ENCODE peak calls at places on chromosome 10, in eight cellular contexts. F is choroid plexus epithelial cell, S is Caco-2, K is neural progenitor cell, L is heart right ventricle, V is IMR-90, T is HepG2, Q is GM20000. X is an unnamed sample.

GRCh38 chr10:70477661-70478162 is 855 bp upstream of the PALD1 start:
- DNase-seq in F (peak; percentile 14), S (peak; percentile 66), K (peak; percentile 20), L (peak; percentile 30), V (peak; percentile 18), T (peak; percentile 13), Q (peak; percentile 67), X (no peak)

GRCh38 chr10:11379771-11380170 is 231.7 kb downstream of the USP6NL start:
- DNase-seq in F (no peak), S (no peak), K (no peak), L (no peak), V (no peak), T (no peak), Q (no peak), X (no peak)

GRCh38 chr10:86100581-86101061 is 266.0 kb downstream of the GRID1 start:
- DNase-seq in F (peak; percentile 2), S (no peak), K (peak; percentile 69), L (no peak), V (peak; percentile 4), T (peak; percentile 23), Q (peak; percentile 36), X (no peak)

GRCh38 chr10:88491314-88491713 is 91.8 kb downstream of the RNLS start:
- DNase-seq in F (no peak), S (no peak), K (no peak), L (no peak), V (no peak), T (no peak), Q (no peak), X (no peak)

GRCh38 chr10:113441220-113441619 is 111.6 kb upstream of the HABP2 start:
- DNase-seq in F (no peak), S (no peak), K (peak; percentile 21), L (no peak), V (no peak), T (peak; percentile 6), Q (no peak), X (no peak)

GRCh38 chr10:68099736-68100135 is 9.6 kb upstream of the MYPN start:
- DNase-seq in F (peak; percentile 76), S (no peak), K (no peak), L (no peak), V (peak; percentile 89), T (no peak), Q (no peak), X (no peak)

GRCh38 chr10:24208661-24209420 is at the start of gene KIAA1217:
- DNase-seq in F (peak; percentile 57), S (peak; percentile 91), K (peak; percentile 85), L (peak; percentile 61), V (peak; percentile 29), T (peak; percentile 76), Q (no peak), X (no peak)

GRCh38 chr10:22321156-22321711 is 335 bp downstream of the BMI1 start:
- DNase-seq in F (peak; percentile 83), S (peak; percentile 68), K (peak; percentile 94), L (peak; percentile 77), V (peak; percentile 71), T (peak; percentile 35), Q (peak; percentile 84), X (peak; percentile 58)

GRCh38 chr10:111556666-111557065 is 479.8 kb downstream of the ADRA2A start:
- DNase-seq in F (no peak), S (no peak), K (no peak), L (no peak), V (no peak), T (peak; percentile 31), Q (no peak), X (no peak)

GRCh38 chr10:124612611-124613498 is 131.3 kb downstream of the FAM53B start:
- DNase-seq in F (peak; percentile 43), S (no peak), K (peak; percentile 83), L (peak; percentile 34), V (peak; percentile 15), T (peak; percentile 49), Q (no peak), X (no peak)

GRCh38 chr10:103618027-103618385 is 124.5 kb downstream of the NEURL1 start:
- DNase-seq in F (no peak), S (no peak), K (no peak), L (peak; percentile 10), V (no peak), T (no peak), Q (no peak), X (no peak)

GRCh38 chr10:113576853-113577252 is 24.0 kb downstream of the HABP2 start:
- DNase-seq in F (peak; percentile 39), S (no peak), K (peak; percentile 67), L (no peak), V (peak; percentile 12), T (no peak), Q (no peak), X (no peak)

GRCh38 chr10:13969118-13969791 is 361.5 kb downstream of the FRMD4A start:
- DNase-seq in F (no peak), S (no peak), K (no peak), L (no peak), V (no peak), T (no peak), Q (no peak), X (no peak)

GRCh38 chr10:110857265-110858158 is 14.2 kb upstream of the PDCD4 start:
- DNase-seq in F (peak; percentile 72), S (peak; percentile 90), K (no peak), L (no peak), V (peak; percentile 84), T (peak; percentile 59), Q (no peak), X (no peak)

GRCh38 chr10:88689366-88689765 is 16.7 kb upstream of the LIPK start:
- DNase-seq in F (no peak), S (no peak), K (no peak), L (no peak), V (no peak), T (no peak), Q (no peak), X (no peak)

GRCh38 chr10:1607466-1607865 is 129.9 kb downstream of the ADARB2 start:
- DNase-seq in F (no peak), S (no peak), K (no peak), L (no peak), V (no peak), T (no peak), Q (no peak), X (no peak)

GRCh38 chr10:69818676-69819239 is 17.1 kb downstream of the COL13A1 start:
- DNase-seq in F (no peak), S (no peak), K (no peak), L (no peak), V (peak; percentile 38), T (no peak), Q (no peak), X (no peak)

GRCh38 chr10:14959221-14960057 is at the start of gene MEIG1:
- DNase-seq in F (peak; percentile 94), S (peak; percentile 98), K (peak; percentile 93), L (peak; percentile 94), V (peak; percentile 90), T (peak; percentile 92), Q (peak; percentile 92), X (peak; percentile 95)

GRCh38 chr10:90171014-90171722 is 469.8 kb downstream of the KIF20B start:
- DNase-seq in F (peak; percentile 38), S (no peak), K (no peak), L (no peak), V (no peak), T (no peak), Q (no peak), X (no peak)
- TF ChIP-seq CTCF in F (no peak), S (no peak), K (no peak), L (no peak), V (no peak), T (no peak), Q (no peak), X (no peak)

DNA sequence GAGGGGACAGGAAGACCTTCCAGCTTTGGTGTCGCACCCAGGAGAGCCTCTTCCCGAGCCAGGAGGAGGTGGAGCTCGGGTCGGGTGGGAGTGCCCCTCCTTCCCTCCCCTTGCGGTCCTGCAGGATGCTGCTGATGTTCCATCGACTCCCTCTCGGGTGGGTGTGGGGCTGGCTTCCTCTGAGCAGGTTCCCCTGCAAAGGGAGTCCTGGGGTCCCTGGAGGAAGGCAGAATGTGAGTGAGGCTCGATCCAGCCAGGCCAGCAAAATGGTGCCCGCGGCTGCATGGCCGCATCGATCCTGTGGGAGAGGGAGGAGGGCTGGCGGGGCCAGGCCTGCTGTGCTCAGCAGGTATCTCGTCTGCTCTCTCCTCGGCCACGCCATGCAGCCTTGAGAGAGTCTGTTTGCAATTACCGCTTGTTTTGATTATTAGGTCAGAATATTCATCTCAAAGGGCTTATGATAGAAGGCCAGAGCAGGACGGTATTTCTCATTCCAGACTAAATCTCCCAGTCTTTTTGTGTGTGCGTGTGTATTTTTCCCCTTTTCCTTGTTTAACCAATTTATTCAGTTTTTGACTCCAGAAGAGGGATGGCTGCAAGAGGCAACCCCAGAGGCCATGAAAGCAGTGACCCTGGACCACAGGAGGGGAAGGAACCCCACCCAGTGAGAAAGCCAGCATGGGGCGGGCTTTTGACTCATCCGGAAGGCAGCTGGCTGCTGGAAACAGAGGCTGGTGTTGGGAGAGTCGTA is 137.3 kb upstream of the ZMIZ1 start:
- DNase-seq in F (peak; percentile 97), S (no peak), K (no peak), L (peak; percentile 43), V (peak; percentile 88), T (no peak), Q (no peak), X (no peak)
- TF ChIP-seq CTCF in F (no peak), S (no peak), K (no peak), L (no peak), V (no peak), T (no peak), Q (no peak), X (no peak)

GRCh38 chr10:66782776-66783175 is 143.1 kb upstream of the LRRTM3 start:
- DNase-seq in F (no peak), S (no peak), K (no peak), L (no peak), V (peak; percentile 25), T (no peak), Q (no peak), X (no peak)

GRCh38 chr10:66784796-66785195 is 141.0 kb upstream of the LRRTM3 start:
- DNase-seq in F (no peak), S (no peak), K (no peak), L (no peak), V (peak; percentile 13), T (no peak), Q (no peak), X (no peak)

GRCh38 chr10:66783296-66783695 is 142.5 kb upstream of the LRRTM3 start:
- DNase-seq in F (no peak), S (no peak), K (no peak), L (no peak), V (peak; percentile 56), T (no peak), Q (no peak), X (no peak)

GRCh38 chr10:66780796-66781195 is 145.0 kb upstream of the LRRTM3 start:
- DNase-seq in F (no peak), S (no peak), K (no peak), L (no peak), V (no peak), T (no peak), Q (no peak), X (no peak)

DNA sequence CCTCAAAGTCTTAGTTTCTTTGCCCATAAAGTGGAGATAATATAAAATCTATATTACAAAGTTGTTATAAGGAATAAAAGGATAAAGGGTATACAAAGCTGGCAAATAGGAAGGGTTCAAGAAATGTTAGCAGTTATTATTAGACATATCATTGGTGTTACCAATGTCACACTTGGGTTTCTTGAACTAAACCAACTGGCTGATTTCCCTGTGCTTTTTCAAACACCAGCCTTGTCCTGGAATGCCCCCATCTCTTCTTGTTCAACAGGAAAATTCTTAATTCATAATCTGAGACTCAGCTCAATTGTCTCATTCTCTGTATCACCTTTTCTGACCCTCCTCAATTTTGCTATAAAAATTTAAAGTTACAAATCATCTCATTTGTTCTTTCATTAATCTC is 143.7 kb upstream of the LRRTM3 start:
- DNase-seq in F (no peak), S (no peak), K (no peak), L (no peak), V (no peak), T (no peak), Q (no peak), X (no peak)
- TF ChIP-seq CTCF in F (no peak), S (no peak), K (no peak), L (no peak), V (no peak), T (no peak), Q (no peak), X (no peak)

GRCh38 chr10:49324711-49325110 is 25.7 kb downstream of the C10orf71 start:
- DNase-seq in F (peak; percentile 26), S (no peak), K (peak; percentile 41), L (no peak), V (no peak), T (no peak), Q (no peak), X (no peak)
- TF ChIP-seq CTCF in F (peak; percentile 50), S (peak; percentile 26), K (peak; percentile 32), L (no peak), V (no peak), T (peak; percentile 53), Q (no peak), X (no peak)